ENCODE peak calls at places on chromosome 13, in seven cellular contexts. Z is tibial nerve, P is lung, X is ovary, K is pancreas, U is colonic mucosa, R is endodermal cell. M is an unnamed sample.

GRCh38 chr13:104937881-104938280 is 1597.6 kb downstream of the EFNB2 start:
- DNase-seq in U (no peak), R (no peak), P (no peak), X (no peak), K (no peak), Z (no peak), M (no peak)

GRCh38 chr13:102231486-102231885 is 170.4 kb downstream of the FGF14 start:
- DNase-seq in Z (no peak), R (no peak), P (no peak), U (no peak), X (no peak), K (no peak), M (no peak)

GRCh38 chr13:74103970-74104555 is 30.1 kb downstream of the KLF12 start:
- DNase-seq in P (no peak), R (no peak), X (no peak), U (no peak), Z (no peak), K (no peak), M (no peak)

GRCh38 chr13:45361596-45362206 is 20.7 kb upstream of the TPT1 start:
- DNase-seq in P (no peak), Z (no peak), R (no peak), K (no peak), X (no peak), U (no peak), M (no peak)

GRCh38 chr13:30331331-30331771 is 24.0 kb upstream of the KATNAL1 start:
- DNase-seq in P (no peak), K (no peak), R (no peak), U (no peak), X (peak; percentile 77), Z (no peak), M (no peak)

GRCh38 chr13:95842898-95843297 is 166.0 kb downstream of the DNAJC3 start:
- DNase-seq in K (no peak), P (no peak), R (no peak), X (no peak), U (no peak), Z (no peak), M (no peak)

GRCh38 chr13:80727321-80727975 is 386.5 kb upstream of the SPRY2 start:
- DNase-seq in X (no peak), R (no peak), Z (no peak), K (no peak), P (no peak), U (no peak), M (no peak)

GRCh38 chr13:39749528-39749927 is 94.1 kb downstream of the COG6 start:
- DNase-seq in U (no peak), X (no peak), K (no peak), Z (no peak), P (no peak), R (no peak), M (no peak)

GRCh38 chr13:79936368-79937136 is 404.4 kb downstream of the SPRY2 start:
- DNase-seq in K (no peak), X (no peak), Z (peak; percentile 25), R (no peak), U (no peak), P (peak; percentile 32), M (no peak)

GRCh38 chr13:42996584-42996983 is 4.5 kb upstream of the EPSTI1 start:
- DNase-seq in P (no peak), X (no peak), R (no peak), K (no peak), Z (no peak), U (no peak), M (no peak)

GRCh38 chr13:112244495-112245177 is 131.5 kb upstream of the SPACA7 start:
- DNase-seq in X (no peak), R (peak; percentile 27), P (peak; percentile 22), Z (no peak), U (peak; percentile 6), K (no peak), M (no peak)
- TF ChIP-seq CTCF in X (no peak), R (no peak), P (no peak), Z (no peak), U (no peak), K (no peak), M (no peak)

GRCh38 chr13:48875071-48875470 is 100.6 kb upstream of the FNDC3A start:
- DNase-seq in X (no peak), P (no peak), K (no peak), U (no peak), Z (no peak), R (no peak), M (no peak)
- H3K9me3 ChIP-seq in X (no peaks in the 10 kb centered on the region), P (no peaks in the 10 kb centered on the region), K (no peaks in the 10 kb centered on the region), U (no peaks in the 10 kb centered on the region), Z (no peaks in the 10 kb centered on the region), R (peaks cover 26% of the 10 kb centered on the region), M (no peaks in the 10 kb centered on the region)

GRCh38 chr13:22238269-22238668 is 567.4 kb downstream of the FGF9 start:
- DNase-seq in Z (no peak), R (no peak), P (no peak), U (no peak), K (no peak), X (no peak), M (no peak)

GRCh38 chr13:22235950-22236290 is 565.0 kb downstream of the FGF9 start:
- DNase-seq in R (peak; percentile 88), X (no peak), K (no peak), U (no peak), P (no peak), Z (no peak), M (no peak)

GRCh38 chr13:22235285-22235949 is 564.5 kb downstream of the FGF9 start:
- DNase-seq in Z (no peak), X (no peak), P (peak; percentile 14), K (no peak), U (no peak), R (peak; percentile 83), M (no peak)

GRCh38 chr13:22243519-22244197 is 572.8 kb downstream of the FGF9 start:
- DNase-seq in U (no peak), P (no peak), K (no peak), R (no peak), X (no peak), Z (no peak), M (no peak)

DNA sequence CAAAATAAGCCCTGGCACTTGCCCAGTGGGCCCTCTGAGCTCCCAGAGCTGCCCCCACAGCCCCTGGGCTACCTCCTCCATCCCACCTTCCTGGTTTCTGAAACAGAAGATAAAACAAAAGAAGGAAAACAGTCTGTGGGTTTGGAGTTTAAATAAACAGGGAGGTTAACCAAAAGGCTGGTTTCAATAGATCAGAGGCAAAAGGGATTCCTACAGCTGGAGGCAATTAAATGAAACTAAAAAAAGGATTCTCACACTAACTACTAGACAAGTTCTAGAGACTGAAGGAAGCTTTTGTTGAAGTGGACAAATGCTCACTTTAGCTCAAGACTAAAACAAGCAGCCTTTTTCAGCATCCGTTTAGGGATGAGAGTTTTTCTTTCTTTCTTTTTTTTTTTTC is 569.8 kb downstream of the FGF9 start:
- DNase-seq in R (no peak), X (no peak), P (no peak), K (no peak), U (no peak), Z (no peak), M (no peak)
- H3K27me3 ChIP-seq in R (no peaks in the 10 kb centered on the region), X (no peaks in the 10 kb centered on the region), P (no peaks in the 10 kb centered on the region), K (no peaks in the 10 kb centered on the region), U (no peaks in the 10 kb centered on the region), Z (no peaks in the 10 kb centered on the region), M (no peaks in the 10 kb centered on the region)

DNA sequence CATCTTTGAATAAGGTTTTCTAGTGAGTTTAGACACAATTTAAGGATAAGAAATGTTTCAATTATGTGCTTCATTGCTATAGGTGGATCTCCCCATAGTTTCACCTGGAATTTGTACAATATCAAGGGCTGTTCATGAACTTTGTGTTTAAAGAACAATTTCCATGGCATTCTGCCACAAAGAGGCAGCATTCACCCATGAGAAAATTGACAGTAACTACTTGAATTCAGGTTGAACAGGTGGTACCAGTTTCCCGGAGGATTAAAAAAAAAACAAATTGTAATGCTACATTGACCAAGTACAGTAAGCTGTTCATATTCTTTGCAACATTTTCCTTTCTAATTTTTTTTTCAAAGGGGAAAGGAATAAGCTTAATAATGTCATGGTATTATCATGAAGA is 9.1 kb downstream of the SLITRK5 start:
- DNase-seq in X (no peak), R (no peak), K (no peak), Z (no peak), P (no peak), U (no peak), M (no peak)
- TF ChIP-seq CTCF in X (no peak), R (peak; percentile 52), K (no peak), Z (no peak), P (no peak), U (no peak), M (no peak)